ENCODE peak calls at places on chromosomes 3 and 15, in six cellular contexts. B, F, Y, W, R and L are unnamed samples.

GRCh38 chr3:129890125-129890524 is 3.4 kb downstream of the TMCC1 start:
- DNase-seq in B (no peak), F (no peak), Y (no peak), W (peak), R (peak), L (no peak)

GRCh38 chr15:100725121-100726069 is 123.0 kb downstream of the ASB7 start:
- DNase-seq in B (peak), F (no peak), Y (no peak), W (no peak), R (no peak), L (no peak)

GRCh38 chr15:78329625-78330024 is 10.5 kb upstream of the CRABP1 start:
- DNase-seq in B (peak), F (no peak), Y (no peak), W (no peak), R (no peak), L (no peak)

GRCh38 chr15:40511472-40512133 is 40.8 kb downstream of the CHST14 start:
- DNase-seq in B (no peak), F (peak), Y (peak), W (peak), R (no peak), L (no peak)

GRCh38 chr15:83766326-83766725 is 112.4 kb downstream of the ADAMTSL3 start:
- DNase-seq in B (peak), F (no peak), Y (no peak), W (no peak), R (no peak), L (no peak)

GRCh38 chr15:64356443-64357040 is 569 bp upstream of the CSNK1G1 start:
- DNase-seq in B (peak), F (peak), Y (no peak), W (peak), R (no peak), L (no peak)

GRCh38 chr3:128011140-128011539 is 41.1 kb upstream of the SEC61A1 start:
- DNase-seq in B (peak), F (peak), Y (peak), W (peak), R (no peak), L (peak)

GRCh38 chr15:99902248-99902647 is 169.0 kb upstream of the LYSMD4 start:
- DNase-seq in B (peak), F (no peak), Y (no peak), W (no peak), R (no peak), L (no peak)

GRCh38 chr3:56622381-56622780 is 60.7 kb downstream of the TASOR start:
- DNase-seq in B (no peak), F (no peak), Y (no peak), W (no peak), R (no peak), L (no peak)

GRCh38 chr15:66720206-66721010 is 18.4 kb downstream of the SMAD6 start:
- DNase-seq in B (peak), F (no peak), Y (peak), W (no peak), R (no peak), L (no peak)

GRCh38 chr3:11631822-11632221 is 11.9 kb downstream of the VGLL4 start:
- DNase-seq in B (no peak), F (no peak), Y (no peak), W (no peak), R (no peak), L (no peak)

GRCh38 chr15:100220058-100220728 is 121.6 kb downstream of the ADAMTS17 start:
- DNase-seq in B (no peak), F (no peak), Y (no peak), W (no peak), R (no peak), L (no peak)

GRCh38 chr3:123789760-123790159 is 94.4 kb downstream of the MYLK start:
- DNase-seq in B (peak), F (no peak), Y (no peak), W (no peak), R (no peak), L (no peak)

GRCh38 chr3:102646557-102646956 is 211.7 kb downstream of the ZPLD1 start:
- DNase-seq in B (no peak), F (no peak), Y (no peak), W (no peak), R (no peak), L (no peak)

DNA sequence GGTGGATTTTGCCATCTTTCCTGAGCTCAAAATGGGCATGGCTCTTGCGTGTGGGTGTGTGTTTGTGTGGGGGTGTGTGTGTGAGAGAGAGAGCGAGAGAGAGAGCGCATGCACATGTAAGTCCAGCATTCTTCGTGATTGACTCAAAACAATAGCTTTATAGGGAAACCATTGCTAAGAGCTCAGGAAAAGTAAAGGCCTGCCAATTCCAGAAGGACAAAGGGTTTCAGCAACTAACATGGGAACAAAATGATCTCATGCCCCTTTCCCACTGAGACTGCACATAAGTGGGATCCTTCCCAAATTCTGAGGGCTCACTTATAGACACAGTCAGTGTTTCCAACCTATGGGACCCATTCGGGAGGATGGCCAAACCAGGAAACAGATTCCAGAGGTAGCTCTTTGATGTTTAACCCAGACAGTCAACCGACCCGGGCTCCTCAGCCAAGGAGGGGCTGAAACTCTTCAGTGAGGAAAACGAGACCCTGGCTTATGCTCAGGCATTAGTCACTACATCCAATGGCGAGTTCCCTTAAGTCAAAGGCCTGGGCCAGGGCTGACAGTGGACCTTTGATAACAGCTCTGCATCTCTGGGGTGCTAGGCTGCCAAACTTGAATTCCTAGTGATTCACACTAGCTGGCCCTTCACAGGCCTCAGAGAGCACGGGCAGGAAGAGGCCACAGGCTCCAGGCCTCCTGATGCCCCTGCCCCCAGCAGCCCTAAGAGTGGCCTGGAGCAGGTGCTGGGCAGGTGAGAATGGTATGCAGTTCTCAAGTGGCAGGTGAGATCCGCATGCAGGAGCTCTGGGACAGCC is 305.0 kb upstream of the C2CD4B start:
- DNase-seq in B (peak), F (no peak), Y (no peak), W (peak), R (no peak), L (no peak)
- TF ChIP-seq BHLHE40 in B (peak), F (no peak), Y (no peak), W (no peak), R (no peak), L (no peak)

GRCh38 chr3:106699093-106699492 is 678.1 kb upstream of the CCDC54 start:
- DNase-seq in B (no peak), F (no peak), Y (no peak), W (no peak), R (no peak), L (no peak)
- TF ChIP-seq BHLHE40 in B (no peak), F (no peak), Y (no peak), W (no peak), R (no peak), L (no peak)

DNA sequence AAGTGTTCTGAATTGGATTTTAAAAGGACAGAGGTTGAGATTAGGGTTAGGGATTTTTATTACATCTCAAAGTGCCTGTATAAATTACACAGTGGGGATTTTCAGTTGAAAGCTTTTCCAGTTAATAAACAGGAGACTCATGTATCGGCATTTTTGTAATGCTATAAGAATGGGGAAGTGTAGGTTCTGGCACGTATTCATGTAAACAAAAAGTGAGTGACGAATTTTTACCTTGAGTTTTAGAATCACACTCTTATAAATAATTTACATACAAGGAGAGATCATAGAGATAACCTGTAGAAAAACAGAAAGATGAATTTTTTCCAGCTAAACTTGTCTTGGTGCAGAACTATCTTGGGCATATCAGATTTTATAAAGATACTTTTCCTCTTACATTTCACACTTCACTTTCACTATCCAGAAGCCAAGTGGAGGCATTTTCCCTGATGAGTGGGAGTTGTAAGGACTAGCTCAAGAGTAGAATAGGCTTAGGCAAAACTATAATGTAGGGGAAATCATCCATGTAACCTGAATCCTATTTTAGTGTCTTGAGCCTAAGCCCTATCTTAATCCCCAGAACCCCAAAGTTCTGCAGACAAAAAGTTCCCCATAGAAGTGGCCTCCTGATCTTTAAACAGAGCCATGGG is 42.0 kb upstream of the CD47 start:
- DNase-seq in B (peak), F (peak), Y (no peak), W (no peak), R (no peak), L (no peak)
- TF ChIP-seq BHLHE40 in B (no peak), F (no peak), Y (no peak), W (no peak), R (no peak), L (no peak)

DNA sequence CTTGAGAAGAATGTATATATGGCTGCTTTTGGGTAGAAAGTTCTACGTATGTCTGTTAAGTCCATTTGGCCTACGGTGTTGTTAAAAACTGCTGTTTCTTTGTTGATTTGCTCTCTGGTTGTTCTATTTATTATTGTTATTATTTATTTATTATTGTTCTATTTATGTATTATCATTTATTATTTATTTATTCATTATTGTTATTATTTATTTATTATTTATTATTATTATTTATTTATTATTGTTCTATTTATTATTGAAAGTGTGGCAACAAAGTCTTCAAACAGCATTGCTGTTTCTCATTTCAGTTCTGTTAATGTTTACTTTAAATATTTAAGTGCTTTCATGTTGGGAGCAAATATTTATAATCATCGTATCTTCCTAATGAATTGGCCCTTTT is 66.7 kb downstream of the SI start:
- DNase-seq in B (no peak), F (no peak), Y (no peak), W (no peak), R (no peak), L (no peak)
- TF ChIP-seq BHLHE40 in B (no peak), F (no peak), Y (no peak), W (no peak), R (no peak), L (no peak)

DNA sequence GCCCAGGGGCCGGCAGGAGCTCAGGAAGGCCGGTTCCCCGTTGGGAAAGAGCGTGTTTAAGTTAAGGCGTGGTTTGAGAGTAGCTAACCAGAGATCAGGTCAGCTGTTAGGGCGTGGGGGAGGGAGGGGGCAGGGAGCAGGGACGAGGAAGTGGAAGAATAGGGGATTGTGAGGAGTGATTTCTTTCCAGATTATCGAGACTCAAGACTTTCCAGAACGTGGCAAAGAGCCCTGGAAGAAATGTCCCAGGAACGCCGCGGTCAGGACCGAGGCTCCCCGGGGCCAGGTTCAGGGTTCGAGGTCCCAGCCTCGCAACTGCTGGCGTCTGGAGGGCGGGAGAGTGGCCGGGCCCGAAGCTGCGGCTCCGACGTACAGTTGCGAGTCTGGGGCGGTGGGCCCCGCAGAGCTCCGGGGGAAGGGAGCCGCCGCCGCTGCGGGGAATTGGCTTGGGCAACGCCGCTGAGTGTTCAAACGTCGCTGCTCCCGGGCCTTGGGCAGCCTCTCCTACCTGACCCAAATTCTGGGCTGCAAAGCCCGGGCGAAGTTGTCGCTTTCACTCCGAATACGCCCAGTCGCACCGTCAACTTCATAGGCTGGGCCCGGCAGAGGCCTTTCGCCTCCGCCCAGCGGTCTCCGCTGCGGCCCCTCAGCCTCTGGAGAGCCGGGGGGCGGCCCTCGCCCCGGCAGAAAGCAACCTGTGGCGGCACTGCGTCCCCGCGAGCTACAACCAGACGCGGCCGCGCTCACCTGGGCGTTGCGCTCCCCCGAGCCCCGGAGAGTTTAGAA is 9.5 kb downstream of the ISL2 start:
- DNase-seq in B (no peak), F (no peak), Y (no peak), W (peak), R (no peak), L (peak)
- TF ChIP-seq BHLHE40 in B (no peak), F (no peak), Y (no peak), W (no peak), R (no peak), L (no peak)

GRCh38 chr15:33226559-33227181 is 32.2 kb upstream of the FMN1 start:
- DNase-seq in B (no peak), F (peak), Y (peak), W (no peak), R (peak), L (peak)
- TF ChIP-seq BHLHE40 in B (no peak), F (no peak), Y (no peak), W (no peak), R (no peak), L (no peak)